ENCODE peak calls at places on chromosomes 16 and 17, in eight cellular contexts. K is K562, F is HCT116, D is GM12878, Q is HepG2, J is endothelial cell of umbilical vein, P is SK-N-SH, O is H1. N is an unnamed sample.

GRCh38 chr16:22078656-22079055 is 13.7 kb upstream of the VWA3A start:
- DNase-seq in K (no peak), F (no peak), D (no peak), Q (no peak), J (no peak), P (no peak), O (no peak), N (no peak)

GRCh38 chr17:81128774-81129173 is 36.5 kb upstream of the PVALEF start:
- DNase-seq in K (no peak), F (no peak), D (no peak), Q (no peak), J (no peak), P (no peak), O (no peak), N (no peak)

GRCh38 chr17:58575511-58575910 is 61.1 kb upstream of the MTMR4 start:
- DNase-seq in K (no peak), F (peak), D (no peak), Q (no peak), J (peak), P (no peak), O (no peak), N (no peak)

GRCh38 chr16:23365602-23366240 is 63.6 kb downstream of the SCNN1B start:
- DNase-seq in K (no peak), F (no peak), D (peak), Q (no peak), J (peak), P (no peak), O (no peak), N (no peak)

GRCh38 chr17:81346090-81346907 is 49.0 kb upstream of the BAHCC1 start:
- DNase-seq in K (peak), F (peak), D (peak), Q (peak), J (peak), P (peak), O (no peak), N (no peak)

GRCh38 chr17:39125143-39125875 is 26.1 kb downstream of the PLXDC1 start:
- DNase-seq in K (no peak), F (no peak), D (no peak), Q (no peak), J (no peak), P (no peak), O (no peak), N (no peak)

GRCh38 chr17:15340966-15341365 is 431 bp downstream of the TEKT3 start:
- DNase-seq in K (no peak), F (no peak), D (no peak), Q (no peak), J (no peak), P (peak), O (no peak), N (no peak)

GRCh38 chr16:80614908-80615696 is 74.3 kb downstream of the DYNLRB2 start:
- DNase-seq in K (no peak), F (peak), D (no peak), Q (no peak), J (peak), P (no peak), O (no peak), N (no peak)

GRCh38 chr17:31549525-31550388 is 158.3 kb downstream of the RAB11FIP4 start:
- DNase-seq in K (peak), F (peak), D (peak), Q (peak), J (peak), P (peak), O (peak), N (peak)

GRCh38 chr17:16938031-16938430 is 33.9 kb downstream of the TNFRSF13B start:
- DNase-seq in K (no peak), F (no peak), D (no peak), Q (no peak), J (no peak), P (no peak), O (no peak), N (no peak)

GRCh38 chr17:73833779-73834613 is 189.8 kb upstream of the SDK2 start:
- DNase-seq in K (no peak), F (no peak), D (no peak), Q (no peak), J (no peak), P (no peak), O (no peak), N (no peak)

GRCh38 chr17:78890111-78890897 is 12.7 kb downstream of the CEP295NL start:
- DNase-seq in K (no peak), F (no peak), D (no peak), Q (no peak), J (no peak), P (no peak), O (no peak), N (peak)

GRCh38 chr16:17784073-17784472 is 313.3 kb upstream of the XYLT1 start:
- DNase-seq in K (peak), F (no peak), D (no peak), Q (peak), J (no peak), P (no peak), O (no peak), N (peak)

GRCh38 chr16:53822936-53823529 is 119.1 kb downstream of the FTO start:
- DNase-seq in K (no peak), F (no peak), D (peak), Q (no peak), J (peak), P (no peak), O (no peak), N (no peak)

GRCh38 chr16:89921131-89921698 is 1.9 kb upstream of the TUBB3 start:
- DNase-seq in K (no peak), F (no peak), D (no peak), Q (peak), J (no peak), P (no peak), O (no peak), N (no peak)

GRCh38 chr17:79023180-79023705 is 726 bp upstream of the C1QTNF1 start:
- DNase-seq in K (no peak), F (no peak), D (no peak), Q (no peak), J (no peak), P (no peak), O (no peak), N (no peak)

GRCh38 chr17:76700627-76701470 is 9.9 kb downstream of the MXRA7 start:
- DNase-seq in K (no peak), F (no peak), D (no peak), Q (peak), J (peak), P (peak), O (no peak), N (no peak)

GRCh38 chr17:35188111-35188510 is 6.1 kb downstream of the SLC35G3 start:
- DNase-seq in K (no peak), F (no peak), D (no peak), Q (no peak), J (no peak), P (no peak), O (no peak), N (no peak)

GRCh38 chr17:50458290-50458689 is 10.4 kb downstream of the CHAD start:
- DNase-seq in K (no peak), F (no peak), D (no peak), Q (no peak), J (no peak), P (no peak), O (no peak), N (no peak)

GRCh38 chr16:29791845-29792797 is 1.6 kb downstream of the KIF22 start:
- DNase-seq in K (no peak), F (no peak), D (no peak), Q (no peak), J (no peak), P (no peak), O (no peak), N (no peak)
- H3K9ac ChIP-seq in K (peak), F (peak), D (peak), Q (peak), J (no peak), P (peak), O (peak), N (peak)

GRCh38 chr17:7475764-7476422 is 3.5 kb downstream of the ZBTB4 start:
- DNase-seq in K (no peak), F (no peak), D (no peak), Q (no peak), J (no peak), P (no peak), O (no peak), N (no peak)
- TF ChIP-seq POLR2AphosphoS5 in K (peak), F (no peak), D (no peak), Q (no peak), J (no peak), P (no peak), O (no peak), N (no peak)

GRCh38 chr17:68439656-68440290 is 17.5 kb downstream of the WIPI1 start:
- DNase-seq in K (no peak), F (no peak), D (no peak), Q (no peak), J (no peak), P (no peak), O (no peak), N (no peak)
- H3K9ac ChIP-seq in K (no peak), F (no peak), D (no peak), Q (no peak), J (no peak), P (no peak), O (no peak), N (no peak)

DNA sequence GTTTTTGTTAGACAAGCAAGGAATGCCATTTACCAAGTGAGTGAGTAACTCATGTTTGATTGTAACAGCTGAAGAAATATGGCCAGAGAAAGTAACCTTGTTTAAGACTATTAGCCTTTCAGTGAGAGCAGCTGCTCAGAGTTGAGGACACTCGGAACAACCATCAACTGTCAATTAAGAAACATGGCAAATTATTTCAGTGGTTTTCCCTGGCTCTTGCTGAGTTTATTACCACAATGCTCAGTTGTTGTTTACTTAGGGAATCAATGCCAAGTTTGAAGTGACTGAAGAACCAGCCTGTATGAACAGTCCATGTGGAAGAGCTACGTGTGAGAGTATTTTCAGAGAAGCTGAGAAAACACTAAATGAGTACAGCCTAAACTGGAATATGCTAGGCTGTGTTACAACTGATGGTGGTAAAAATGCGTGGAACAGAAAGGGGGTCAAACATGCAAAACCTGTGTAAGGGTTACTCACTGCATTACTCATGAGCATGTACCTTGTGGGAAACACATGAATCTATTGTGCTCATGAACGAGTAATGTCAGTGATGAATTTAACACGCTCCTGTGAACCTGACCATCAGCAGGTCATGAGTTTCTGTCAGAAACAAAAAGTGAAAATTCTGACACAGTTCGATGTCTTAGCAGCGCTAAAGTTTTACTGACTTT is 33.7 kb downstream of the GNA13 start:
- DNase-seq in K (no peak), F (peak), D (peak), Q (peak), J (peak), P (no peak), O (no peak), N (no peak)
- TF ChIP-seq POLR2AphosphoS5 in K (no peak), F (no peak), D (peak), Q (no peak), J (no peak), P (no peak), O (no peak), N (no peak)

DNA sequence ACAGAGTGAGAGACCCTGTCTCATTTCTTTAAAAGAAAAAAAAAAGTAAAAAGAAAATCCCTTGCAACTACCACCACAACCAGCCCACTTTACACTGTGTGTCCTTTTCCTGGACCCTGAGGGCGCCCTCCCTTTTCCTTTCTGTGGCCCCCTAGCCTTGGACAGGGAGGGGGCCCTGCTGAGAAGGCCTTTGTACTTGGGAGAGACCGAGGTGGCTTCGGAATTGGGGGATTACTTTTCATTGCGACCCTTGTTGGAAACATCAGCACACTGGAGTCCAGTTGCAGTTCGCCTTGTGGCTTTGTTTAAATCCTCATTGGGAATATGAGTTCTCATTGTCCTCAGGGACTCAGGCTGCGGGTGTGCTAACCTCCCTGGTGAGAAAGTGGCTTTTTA is 9.4 kb upstream of the DNASE1 start:
- DNase-seq in K (no peak), F (no peak), D (no peak), Q (no peak), J (no peak), P (no peak), O (no peak), N (no peak)
- H3K9ac ChIP-seq in K (no peak), F (no peak), D (no peak), Q (peak), J (no peak), P (no peak), O (no peak), N (peak)

DNA sequence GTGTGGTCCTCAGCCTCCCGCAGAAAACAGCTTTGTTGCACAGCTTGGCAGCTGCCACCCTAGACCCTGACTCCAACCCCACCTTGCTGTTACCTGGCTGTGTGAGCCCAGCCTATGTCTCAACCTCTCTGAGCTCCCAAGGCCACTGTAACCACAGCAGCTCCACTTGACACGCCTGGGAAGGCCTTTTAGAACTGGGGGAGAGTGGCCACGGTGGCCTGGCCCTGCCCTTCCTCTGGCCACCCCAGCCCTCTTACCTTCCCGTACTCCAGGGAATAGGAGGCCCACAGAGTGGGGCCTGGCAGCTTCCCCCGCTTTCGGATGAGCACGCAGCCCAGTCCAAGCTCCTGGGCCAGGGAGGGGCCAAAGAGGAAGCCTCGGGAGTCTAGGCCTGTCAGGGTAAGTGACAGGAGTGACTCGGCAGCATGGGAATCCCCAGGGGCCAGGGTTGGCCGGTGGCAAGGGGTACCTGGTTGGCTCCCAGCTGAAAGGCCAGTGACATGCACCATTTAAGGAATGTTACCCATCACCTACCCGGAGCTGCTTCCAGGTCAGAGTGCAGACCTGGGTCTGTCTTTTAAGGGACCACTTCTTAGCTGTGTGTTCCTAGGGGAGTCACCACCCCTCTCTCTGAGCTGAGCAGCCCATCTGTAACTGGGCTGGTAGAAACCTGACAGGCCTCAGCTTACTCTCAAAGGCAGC is 1.4 kb downstream of the APRT start:
- DNase-seq in K (no peak), F (no peak), D (no peak), Q (no peak), J (no peak), P (no peak), O (no peak), N (no peak)
- TF ChIP-seq POLR2AphosphoS5 in K (no peak), F (no peak), D (peak), Q (no peak), J (no peak), P (no peak), O (peak), N (no peak)

GRCh38 chr17:55709440-55709839 is 13.2 kb downstream of the TMEM100 start:
- DNase-seq in K (no peak), F (no peak), D (no peak), Q (no peak), J (no peak), P (no peak), O (no peak), N (no peak)
- H3K9ac ChIP-seq in K (no peak), F (no peak), D (no peak), Q (no peak), J (no peak), P (no peak), O (no peak), N (no peak)

GRCh38 chr16:31128711-31129567 is 6.6 kb downstream of the PRSS8 start:
- DNase-seq in K (peak), F (no peak), D (no peak), Q (no peak), J (no peak), P (no peak), O (no peak), N (no peak)
- TF ChIP-seq POLR2AphosphoS5 in K (no peak), F (no peak), D (no peak), Q (no peak), J (no peak), P (no peak), O (no peak), N (no peak)

GRCh38 chr16:68469728-68470460 is 21.6 kb upstream of the SMPD3 start:
- DNase-seq in K (no peak), F (no peak), D (no peak), Q (no peak), J (peak), P (no peak), O (no peak), N (no peak)

GRCh38 chr16:68470461-68471150 is 22.3 kb upstream of the SMPD3 start:
- DNase-seq in K (no peak), F (no peak), D (peak), Q (no peak), J (no peak), P (no peak), O (no peak), N (no peak)

GRCh38 chr16:68475071-68475470 is 26.8 kb upstream of the SMPD3 start:
- DNase-seq in K (no peak), F (no peak), D (no peak), Q (no peak), J (no peak), P (no peak), O (no peak), N (no peak)

GRCh38 chr16:68473358-68474064 is 25.2 kb upstream of the SMPD3 start:
- DNase-seq in K (no peak), F (no peak), D (peak), Q (no peak), J (peak), P (no peak), O (no peak), N (no peak)

DNA sequence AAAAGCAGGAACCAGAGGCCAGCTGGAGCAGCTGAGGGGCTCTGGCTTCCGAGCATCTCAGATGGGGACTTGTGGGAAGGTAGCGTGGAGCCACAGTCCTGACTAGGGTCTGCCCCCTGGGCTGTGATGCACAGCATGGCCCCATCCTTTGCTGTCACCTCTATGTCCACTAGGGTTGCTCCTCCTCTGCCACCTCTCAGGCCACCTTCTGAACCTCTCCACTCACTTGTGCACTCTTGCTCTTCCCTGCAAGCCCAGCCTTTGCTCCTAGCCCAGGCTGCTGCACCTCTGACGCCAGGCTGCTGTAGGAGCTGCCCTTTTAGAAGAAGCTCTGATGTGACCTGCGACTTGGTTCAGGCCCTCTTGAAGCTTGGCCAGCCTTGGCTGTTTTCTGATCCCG is 24.3 kb upstream of the SMPD3 start:
- DNase-seq in K (no peak), F (no peak), D (no peak), Q (no peak), J (no peak), P (no peak), O (no peak), N (no peak)
- H3K9ac ChIP-seq in K (no peak), F (no peak), D (no peak), Q (no peak), J (no peak), P (no peak), O (no peak), N (no peak)

N was measured in SK-N-MC.